ENCODE peak calls at places on chromosome 1, in nine cellular contexts. E is ovary, N is endothelial cell of umbilical vein, B is HCT116, X is IMR-90, G is tibial nerve, R is uterus, T is testis, J is prostate gland. O is an unnamed sample.
A peak's percentile ranks its signal among the peaks of the same experiment; 100 is the strongest.

GRCh38 chr1:47709302-47710074 is 271.6 kb downstream of the FOXD2 start:
- DNase-seq in G (no peak), X (no peak), J (no peak), T (no peak), N (no peak), R (no peak), B (no peak), E (no peak), O (no peak)

GRCh38 chr1:33696311-33696710 is 167.6 kb upstream of the HMGB4 start:
- DNase-seq in X (no peak), E (no peak), B (no peak), N (no peak), R (no peak), J (no peak), T (no peak), G (no peak), O (no peak)

GRCh38 chr1:15717418-15718131 is 18.5 kb upstream of the SLC25A34 start:
- DNase-seq in T (no peak), N (peak; percentile 46), J (no peak), X (no peak), G (no peak), R (no peak), B (no peak), E (no peak), O (no peak)

GRCh38 chr1:155389831-155390230 is 69.1 kb downstream of the RUSC1 start:
- DNase-seq in X (peak; percentile 81), J (no peak), E (no peak), G (no peak), R (no peak), N (no peak), T (no peak), B (no peak), O (no peak)

GRCh38 chr1:180249725-180250498 is 19.8 kb downstream of the LHX4 start:
- DNase-seq in B (no peak), X (peak; percentile 43), E (no peak), T (no peak), R (no peak), J (no peak), N (peak; percentile 44), G (no peak), O (no peak)

GRCh38 chr1:244302889-244303609 is 148.7 kb downstream of the ADSS2 start:
- DNase-seq in R (no peak), X (peak; percentile 54), G (no peak), B (peak; percentile 26), E (peak; percentile 60), N (peak; percentile 53), T (peak; percentile 36), J (no peak), O (peak; percentile 84)

GRCh38 chr1:77347646-77348045 is 65.8 kb downstream of the AK5 start:
- DNase-seq in J (no peak), T (no peak), B (peak; percentile 4), R (no peak), N (peak; percentile 13), G (no peak), E (no peak), X (peak; percentile 89), O (no peak)

GRCh38 chr1:228347181-228347580 is 59.5 kb downstream of the TRIM11 start:
- DNase-seq in T (no peak), G (no peak), B (no peak), N (no peak), J (no peak), X (no peak), R (no peak), E (peak; percentile 3), O (no peak)

GRCh38 chr1:154934358-154934948 is 2.1 kb downstream of the PMVK start:
- DNase-seq in J (no peak), E (no peak), T (no peak), R (no peak), N (no peak), X (no peak), B (no peak), G (no peak), O (no peak)

GRCh38 chr1:183711691-183712401 is 58.7 kb upstream of the APOBEC4 start:
- DNase-seq in R (peak; percentile 46), N (peak; percentile 60), E (no peak), J (no peak), G (no peak), X (peak; percentile 58), T (no peak), B (no peak), O (no peak)

GRCh38 chr1:81757398-81758020 is 43.2 kb upstream of the ADGRL2 start:
- DNase-seq in B (no peak), E (no peak), J (no peak), X (no peak), T (peak; percentile 26), N (no peak), R (no peak), G (no peak), O (no peak)

GRCh38 chr1:86858524-86859261 is 55.2 kb downstream of the SELENOF start:
- DNase-seq in B (no peak), J (no peak), G (no peak), E (no peak), N (no peak), X (no peak), T (no peak), R (no peak), O (no peak)

GRCh38 chr1:24970399-24970753 is 40.3 kb upstream of the RUNX3 start:
- DNase-seq in N (no peak), R (no peak), X (peak; percentile 75), E (no peak), T (no peak), B (no peak), J (no peak), G (no peak), O (no peak)

GRCh38 chr1:168963596-168963995 is 142.9 kb upstream of the ATP1B1 start:
- DNase-seq in R (no peak), X (no peak), N (no peak), G (no peak), J (no peak), T (no peak), E (no peak), B (no peak), O (no peak)

GRCh38 chr1:27033059-27033746 is 20.6 kb upstream of the TENT5B start:
- DNase-seq in G (no peak), E (no peak), J (no peak), X (no peak), R (no peak), N (no peak), T (no peak), B (no peak), O (peak; percentile 71)

GRCh38 chr1:27027575-27028250 is 15.1 kb upstream of the TENT5B start:
- DNase-seq in J (peak; percentile 33), B (no peak), R (no peak), X (no peak), E (no peak), T (no peak), N (no peak), G (no peak), O (no peak)

GRCh38 chr1:27029517-27029916 is 16.9 kb upstream of the TENT5B start:
- DNase-seq in J (no peak), X (no peak), E (no peak), B (no peak), G (no peak), T (no peak), N (no peak), R (no peak), O (no peak)

GRCh38 chr1:27032119-27032461 is 19.4 kb upstream of the TENT5B start:
- DNase-seq in J (no peak), N (no peak), B (no peak), R (no peak), G (no peak), T (no peak), X (no peak), E (no peak), O (no peak)

GRCh38 chr1:27031235-27032118 is 18.8 kb upstream of the TENT5B start:
- DNase-seq in N (peak; percentile 87), R (peak; percentile 77), G (no peak), J (peak; percentile 95), E (peak; percentile 71), X (peak; percentile 67), T (peak; percentile 85), B (peak; percentile 67), O (peak; percentile 97)
- TF ChIP-seq POLR2A in N (no peak), R (no peak), G (no peak), J (peak; percentile 49), E (no peak), X (no peak), T (no peak), B (no peak), O (peak; percentile 69)

GRCh38 chr1:229710746-229711145 is 84.7 kb downstream of the URB2 start:
- DNase-seq in E (no peak), X (no peak), T (no peak), J (no peak), N (no peak), R (no peak), G (no peak), B (no peak), O (no peak)

GRCh38 chr1:229704157-229704556 is 78.1 kb downstream of the URB2 start:
- DNase-seq in B (no peak), J (no peak), N (no peak), R (no peak), X (no peak), T (no peak), E (no peak), G (no peak), O (no peak)

GRCh38 chr1:229714306-229714705 is 88.3 kb downstream of the URB2 start:
- DNase-seq in E (no peak), J (no peak), B (no peak), X (no peak), R (no peak), N (no peak), T (no peak), G (no peak), O (no peak)

GRCh38 chr1:229714964-229715603 is 89.0 kb downstream of the URB2 start:
- DNase-seq in E (no peak), G (no peak), R (no peak), B (peak; percentile 37), N (peak; percentile 32), X (peak; percentile 18), T (no peak), J (peak; percentile 15), O (no peak)

DNA sequence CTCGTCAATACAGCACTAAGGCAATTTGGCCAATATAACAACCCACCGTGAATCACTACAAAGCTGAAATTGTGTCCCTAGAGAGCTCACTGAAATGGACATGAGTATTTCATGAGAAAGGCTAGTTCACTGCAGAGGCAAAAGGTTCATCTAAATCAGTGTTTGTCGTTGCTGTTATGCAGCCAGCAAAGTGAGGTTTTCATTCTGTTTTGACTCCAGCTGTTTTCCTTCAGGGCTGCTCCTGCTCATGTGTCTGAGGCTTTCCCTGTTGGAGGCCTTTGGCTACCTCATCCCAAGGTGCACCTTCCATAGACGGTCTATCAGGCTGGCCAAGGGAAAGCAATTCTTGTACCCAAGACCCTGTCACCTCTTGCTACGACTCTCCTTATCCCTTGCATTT is 83.6 kb downstream of the URB2 start:
- DNase-seq in R (no peak), E (no peak), B (no peak), G (no peak), X (no peak), N (no peak), J (no peak), T (no peak), O (no peak)
- H3K36me3 ChIP-seq in R (no peaks in the 10 kb centered on the region), E (no peaks in the 10 kb centered on the region), B (no peaks in the 10 kb centered on the region), G (no peaks in the 10 kb centered on the region), X (no peaks in the 10 kb centered on the region), N (no peaks in the 10 kb centered on the region), J (no peaks in the 10 kb centered on the region), T (no peaks in the 10 kb centered on the region), O (no peaks in the 10 kb centered on the region)

GRCh38 chr1:64915381-64916274 is 50.7 kb downstream of the JAK1 start:
- DNase-seq in R (no peak), B (no peak), X (peak; percentile 94), J (no peak), N (peak; percentile 77), T (peak; percentile 33), E (no peak), G (no peak), O (no peak)
- TF ChIP-seq POLR2A in R (no peak), B (no peak), X (no peak), J (no peak), N (no peak), T (no peak), E (no peak), G (no peak), O (no peak)

GRCh38 chr1:225745231-225745630 is 32.4 kb upstream of the SRP9 start:
- DNase-seq in E (no peak), G (no peak), N (no peak), B (no peak), J (no peak), R (no peak), T (no peak), X (no peak), O (no peak)
- H3K36me3 ChIP-seq in E (no peaks in the 10 kb centered on the region), G (no peaks in the 10 kb centered on the region), N (no peaks in the 10 kb centered on the region), B (no peaks in the 10 kb centered on the region), J (no peaks in the 10 kb centered on the region), R (no peaks in the 10 kb centered on the region), T (no peaks in the 10 kb centered on the region), X (no peaks in the 10 kb centered on the region), O (no peaks in the 10 kb centered on the region)